ENCODE peak calls at places on chromosomes 5 and 9, in six cellular contexts. D is astrocyte of the spinal cord, L is heart right ventricle, J is tibial nerve, U is cardiac muscle cell, K is A549. S is an unnamed sample.

GRCh38 chr9:137276757-137277328 is 683 bp upstream of the TOR4A start:
- DNase-seq in D (peak), L (peak), J (no peak), U (peak), K (no peak), S (peak)

GRCh38 chr5:9421823-9422354 is 124.0 kb downstream of the SEMA5A start:
- DNase-seq in D (peak), L (no peak), J (no peak), U (peak), K (no peak), S (no peak)

GRCh38 chr9:136341769-136342168 is 14.4 kb downstream of the GPSM1 start:
- DNase-seq in D (no peak), L (no peak), J (no peak), U (no peak), K (no peak), S (no peak)

GRCh38 chr5:175718401-175719108 is 60.7 kb downstream of the HRH2 start:
- DNase-seq in D (no peak), L (peak), J (peak), U (peak), K (no peak), S (peak)

GRCh38 chr5:60668715-60669304 is 31.2 kb downstream of the DEPDC1B start:
- DNase-seq in D (peak), L (no peak), J (no peak), U (peak), K (peak), S (peak)

GRCh38 chr9:36898621-36899020 is 135.4 kb downstream of the PAX5 start:
- DNase-seq in D (no peak), L (no peak), J (no peak), U (no peak), K (no peak), S (no peak)

GRCh38 chr5:107674655-107675054 is 3.9 kb upstream of the EFNA5 start:
- DNase-seq in D (no peak), L (no peak), J (no peak), U (peak), K (no peak), S (no peak)

GRCh38 chr5:74632947-74633356 is 7.6 kb downstream of the ENC1 start:
- DNase-seq in D (peak), L (no peak), J (no peak), U (peak), K (no peak), S (peak)

GRCh38 chr5:14676320-14676719 is 11.8 kb downstream of the OTULIN start:
- DNase-seq in D (peak), L (no peak), J (no peak), U (peak), K (no peak), S (peak)

GRCh38 chr9:135857371-135857786 is 50.0 kb downstream of the CAMSAP1 start:
- DNase-seq in D (peak), L (no peak), J (no peak), U (peak), K (no peak), S (no peak)

GRCh38 chr9:306907-307306 is 92.2 kb downstream of the DOCK8 start:
- DNase-seq in D (no peak), L (no peak), J (no peak), U (peak), K (no peak), S (peak)

GRCh38 chr9:35116898-35117551 is 1.4 kb upstream of the ATOSB start:
- DNase-seq in D (peak), L (peak), J (peak), U (peak), K (peak), S (peak)

GRCh38 chr5:59115345-59115744 is 532.5 kb downstream of the RAB3C start:
- DNase-seq in D (peak), L (no peak), J (no peak), U (peak), K (no peak), S (no peak)

GRCh38 chr9:136399176-136400037 is 563 bp downstream of the SNAPC4 start:
- DNase-seq in D (no peak), L (no peak), J (no peak), U (peak), K (no peak), S (peak)

GRCh38 chr9:88420227-88420626 is 32.0 kb downstream of the SPIN1 start:
- DNase-seq in D (no peak), L (no peak), J (no peak), U (no peak), K (no peak), S (no peak)

GRCh38 chr9:85420750-85421149 is 321.0 kb downstream of the AGTPBP1 start:
- DNase-seq in D (peak), L (no peak), J (no peak), U (peak), K (no peak), S (peak)

GRCh38 chr9:72952914-72953313 is at the start of gene ALDH1A1:
- DNase-seq in D (no peak), L (no peak), J (no peak), U (no peak), K (no peak), S (no peak)

GRCh38 chr5:33994845-33995244 is 10.4 kb upstream of the SLC45A2 start:
- DNase-seq in D (peak), L (no peak), J (no peak), U (peak), K (no peak), S (no peak)

GRCh38 chr9:129442791-129443511 is 177.9 kb downstream of the C9orf50 start:
- DNase-seq in D (no peak), L (no peak), J (no peak), U (no peak), K (no peak), S (no peak)

GRCh38 chr5:142129447-142129846 is 20.9 kb downstream of the NDFIP1 start:
- DNase-seq in D (no peak), L (no peak), J (no peak), U (no peak), K (no peak), S (no peak)

GRCh38 chr5:61809651-61810050 is 477.6 kb downstream of the ZSWIM6 start:
- DNase-seq in D (no peak), L (no peak), J (no peak), U (no peak), K (no peak), S (no peak)

GRCh38 chr9:15218994-15219393 is 88.0 kb downstream of the TTC39B start:
- DNase-seq in D (no peak), L (no peak), J (no peak), U (no peak), K (no peak), S (no peak)

GRCh38 chr9:32866292-32866691 is 83.0 kb downstream of the TMEM215 start:
- DNase-seq in D (no peak), L (no peak), J (no peak), U (no peak), K (no peak), S (no peak)

GRCh38 chr9:80841888-80842287 is 847.5 kb downstream of the TLE1 start:
- DNase-seq in D (no peak), L (no peak), J (no peak), U (no peak), K (no peak), S (peak)

GRCh38 chr9:12503606-12504122 is 189.5 kb upstream of the TYRP1 start:
- DNase-seq in D (no peak), L (no peak), J (no peak), U (no peak), K (no peak), S (no peak)

GRCh38 chr5:38666668-38667498 is 110.4 kb upstream of the LIFR start:
- DNase-seq in D (peak), L (peak), J (peak), U (peak), K (peak), S (peak)

GRCh38 chr5:116075117-116075910 is 9.5 kb upstream of the COMMD10 start:
- DNase-seq in D (peak), L (no peak), J (no peak), U (no peak), K (no peak), S (no peak)

GRCh38 chr5:57884346-57885102 is 401.9 kb upstream of the ACTBL2 start:
- DNase-seq in D (no peak), L (no peak), J (no peak), U (no peak), K (no peak), S (no peak)

GRCh38 chr5:136035837-136036236 is 7.0 kb downstream of the TGFBI start:
- DNase-seq in D (no peak), L (no peak), J (no peak), U (no peak), K (no peak), S (no peak)

GRCh38 chr5:82406200-82406773 is 128.1 kb upstream of the RPS23 start:
- DNase-seq in D (peak), L (peak), J (no peak), U (peak), K (no peak), S (no peak)

GRCh38 chr5:351084-351910 is 29.8 kb downstream of the AHRR start:
- DNase-seq in D (no peak), L (no peak), J (no peak), U (no peak), K (no peak), S (peak)

GRCh38 chr9:104088416-104088815 is 5.7 kb upstream of the SMC2 start:
- DNase-seq in D (no peak), L (no peak), J (no peak), U (no peak), K (no peak), S (no peak)

GRCh38 chr9:29511680-29512079 is 1938.4 kb upstream of the C9orf72 start:
- DNase-seq in D (no peak), L (no peak), J (no peak), U (no peak), K (no peak), S (no peak)

GRCh38 chr5:126499742-126500396 is 76.7 kb downstream of the GRAMD2B start:
- DNase-seq in D (no peak), L (no peak), J (no peak), U (peak), K (no peak), S (peak)

GRCh38 chr5:56896761-56897160 is 12.6 kb upstream of the SETD9 start:
- DNase-seq in D (no peak), L (no peak), J (no peak), U (no peak), K (no peak), S (no peak)

GRCh38 chr5:16486679-16487078 is 21.1 kb upstream of the ZNF622 start:
- DNase-seq in D (no peak), L (no peak), J (no peak), U (no peak), K (no peak), S (no peak)

GRCh38 chr5:54732108-54732507 is 214.5 kb downstream of the SNX18 start:
- DNase-seq in D (no peak), L (no peak), J (no peak), U (no peak), K (no peak), S (no peak)

GRCh38 chr5:1561402-1561929 is 37.7 kb upstream of the LPCAT1 start:
- DNase-seq in D (no peak), L (no peak), J (no peak), U (no peak), K (no peak), S (no peak)

DNA sequence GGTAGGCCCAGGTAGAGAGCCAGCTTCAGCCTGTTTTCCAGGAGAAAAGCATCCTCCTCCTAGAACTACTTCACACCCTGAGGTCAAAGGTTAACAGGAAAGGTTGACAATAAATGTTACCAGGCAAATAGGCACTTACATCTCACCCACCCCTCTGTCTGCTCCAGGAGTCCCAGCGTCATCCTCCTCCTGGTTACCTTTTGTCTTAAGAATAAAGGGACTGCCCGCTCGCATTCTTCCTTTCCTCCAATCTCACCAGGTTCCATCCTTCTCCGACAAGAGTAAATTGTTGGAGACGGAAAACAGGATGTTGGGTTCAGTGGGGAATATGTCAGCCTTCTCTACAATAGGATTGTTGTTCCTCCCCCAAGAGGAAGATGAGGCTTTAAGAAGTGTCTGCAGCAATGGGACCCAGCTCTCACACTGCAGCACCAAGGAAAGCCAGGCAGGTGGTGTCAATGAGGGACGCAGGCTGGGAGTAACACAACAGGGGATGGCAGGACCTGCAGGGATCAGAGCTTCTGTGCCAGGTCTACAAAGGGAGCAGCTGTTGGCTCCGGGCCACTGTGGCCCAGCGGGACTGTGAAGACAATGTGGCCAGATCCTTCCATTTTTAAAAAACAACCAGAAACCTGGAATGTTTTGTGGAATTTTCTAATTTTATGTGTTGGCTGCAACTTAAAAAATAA is 29.0 kb downstream of the FAT2 start:
- DNase-seq in D (no peak), L (no peak), J (no peak), U (no peak), K (no peak), S (no peak)
- H3K4me3 ChIP-seq in D (no peak), L (no peak), J (no peak), U (no peak), K (no peak), S (no peak)

GRCh38 chr9:120914953-120915352 is 11.6 kb downstream of the TRAF1 start:
- DNase-seq in D (no peak), L (no peak), J (no peak), U (no peak), K (no peak), S (no peak)

GRCh38 chr9:120917285-120917684 is 9.3 kb downstream of the TRAF1 start:
- DNase-seq in D (no peak), L (no peak), J (no peak), U (no peak), K (no peak), S (no peak)

GRCh38 chr9:120917989-120918630 is 8.5 kb downstream of the TRAF1 start:
- DNase-seq in D (no peak), L (no peak), J (no peak), U (no peak), K (no peak), S (no peak)

GRCh38 chr9:120915854-120916495 is 10.6 kb downstream of the TRAF1 start:
- DNase-seq in D (no peak), L (no peak), J (no peak), U (no peak), K (no peak), S (peak)

GRCh38 chr9:120916573-120916972 is 10.0 kb downstream of the TRAF1 start:
- DNase-seq in D (peak), L (no peak), J (peak), U (peak), K (no peak), S (no peak)
- TF ChIP-seq CTCF in D (peak), L (no peak), J (peak), U (peak), K (no peak), S (no peak)

GRCh38 chr5:35198096-35198495 is 32.2 kb downstream of the PRLR start:
- DNase-seq in D (peak), L (no peak), J (peak), U (peak), K (no peak), S (no peak)

GRCh38 chr5:35199886-35200285 is 30.4 kb downstream of the PRLR start:
- DNase-seq in D (no peak), L (no peak), J (no peak), U (no peak), K (no peak), S (no peak)

GRCh38 chr5:35197351-35197750 is 32.9 kb downstream of the PRLR start:
- DNase-seq in D (no peak), L (no peak), J (no peak), U (no peak), K (no peak), S (no peak)

GRCh38 chr5:35201291-35201690 is 29.0 kb downstream of the PRLR start:
- DNase-seq in D (no peak), L (no peak), J (no peak), U (no peak), K (no peak), S (no peak)

GRCh38 chr5:35198681-35199080 is 31.6 kb downstream of the PRLR start:
- DNase-seq in D (peak), L (no peak), J (no peak), U (peak), K (no peak), S (no peak)
- H3K4me3 ChIP-seq in D (no peak), L (no peak), J (no peak), U (no peak), K (no peak), S (no peak)

GRCh38 chr9:21252727-21253547 is 13.1 kb upstream of the IFNA14 start:
- DNase-seq in D (peak), L (peak), J (no peak), U (peak), K (peak), S (peak)

GRCh38 chr9:21251638-21252037 is 11.8 kb upstream of the IFNA14 start:
- DNase-seq in D (no peak), L (no peak), J (no peak), U (no peak), K (no peak), S (no peak)

GRCh38 chr9:21251162-21251561 is 11.4 kb upstream of the IFNA14 start:
- DNase-seq in D (no peak), L (no peak), J (no peak), U (no peak), K (no peak), S (no peak)

GRCh38 chr9:21255538-21256212 is 15.9 kb upstream of the IFNA14 start:
- DNase-seq in D (no peak), L (no peak), J (no peak), U (no peak), K (no peak), S (no peak)
- TF ChIP-seq CTCF in D (no peak), L (no peak), J (no peak), U (no peak), K (no peak), S (no peak)

DNA sequence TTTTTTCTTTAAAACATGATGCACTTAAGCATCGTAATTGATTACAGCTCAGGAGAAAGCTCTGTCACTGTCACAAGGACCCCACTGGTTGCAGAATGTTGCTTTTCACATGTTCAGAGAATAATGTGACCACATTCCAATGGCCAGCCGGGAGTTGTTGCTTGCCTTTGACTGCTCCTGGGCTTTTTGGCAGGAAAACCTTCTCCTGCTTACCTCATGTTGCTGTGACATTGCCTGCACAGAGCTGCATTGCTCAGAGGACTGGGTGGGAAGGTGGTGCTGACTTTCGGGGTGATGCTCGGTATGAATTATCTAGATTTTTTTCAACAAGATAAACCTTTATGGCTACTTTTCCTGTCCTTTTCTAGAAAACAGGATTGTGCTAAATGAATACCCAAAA is 88.2 kb downstream of the PALM2AKAP2 start:
- DNase-seq in D (peak), L (peak), J (no peak), U (peak), K (no peak), S (no peak)
- H3K4me3 ChIP-seq in D (no peak), L (no peak), J (no peak), U (no peak), K (no peak), S (no peak)

S was measured in GM12865.